ENCODE peak calls at places on chromosome 14, in seven cellular contexts. H, F, I, X, J, Z and O are unnamed samples.

GRCh38 chr14:71362920-71363584 is 455.8 kb downstream of the PCNX1 start:
- DNase-seq in H (no peak), F (no peak), I (no peak), X (peak), J (no peak), Z (no peak), O (no peak)

GRCh38 chr14:50944647-50945413 is 547 bp upstream of the PYGL start:
- DNase-seq in H (peak), F (no peak), I (peak), X (peak), J (no peak), Z (peak), O (no peak)

GRCh38 chr14:101456246-101457159 is 104.8 kb upstream of the DIO3 start:
- DNase-seq in H (no peak), F (peak), I (no peak), X (no peak), J (no peak), Z (no peak), O (no peak)

GRCh38 chr14:102421366-102422057 is 58.8 kb downstream of the TECPR2 start:
- DNase-seq in H (no peak), F (peak), I (no peak), X (no peak), J (no peak), Z (no peak), O (no peak)

GRCh38 chr14:41289025-41289424 is 317.7 kb upstream of the LRFN5 start:
- DNase-seq in H (no peak), F (peak), I (no peak), X (no peak), J (no peak), Z (no peak), O (no peak)

GRCh38 chr14:67636361-67636919 is 16.7 kb downstream of the ARG2 start:
- DNase-seq in H (no peak), F (no peak), I (no peak), X (peak), J (no peak), Z (no peak), O (no peak)

GRCh38 chr14:83826838-83827237 is 1703.1 kb upstream of the FLRT2 start:
- DNase-seq in H (no peak), F (no peak), I (no peak), X (peak), J (no peak), Z (no peak), O (peak)

GRCh38 chr14:82879949-82880535 is 1346.4 kb upstream of the SEL1L start:
- DNase-seq in H (no peak), F (no peak), I (no peak), X (no peak), J (no peak), Z (no peak), O (no peak)

GRCh38 chr14:75523771-75524171 is 1.5 kb downstream of the BATF start:
- DNase-seq in H (no peak), F (no peak), I (no peak), X (no peak), J (no peak), Z (no peak), O (no peak)

GRCh38 chr14:77271113-77271710 is at the start of gene NGB:
- DNase-seq in H (no peak), F (no peak), I (no peak), X (no peak), J (no peak), Z (no peak), O (no peak)

GRCh38 chr14:61475316-61475715 is 153.9 kb downstream of the PRKCH start:
- DNase-seq in H (peak), F (no peak), I (no peak), X (peak), J (no peak), Z (peak), O (peak)

GRCh38 chr14:54652188-54652889 is 85.4 kb downstream of the SAMD4A start:
- DNase-seq in H (peak), F (peak), I (peak), X (peak), J (peak), Z (peak), O (peak)

GRCh38 chr14:101060171-101060601 is 156.7 kb upstream of the RTL1 start:
- DNase-seq in H (no peak), F (no peak), I (no peak), X (no peak), J (no peak), Z (no peak), O (no peak)

GRCh38 chr14:77217551-77217950 is 36.0 kb downstream of the TMEM63C start:
- DNase-seq in H (no peak), F (no peak), I (no peak), X (no peak), J (no peak), Z (no peak), O (no peak)

GRCh38 chr14:87305345-87305744 is 687.6 kb downstream of the GALC start:
- DNase-seq in H (no peak), F (no peak), I (no peak), X (no peak), J (no peak), Z (no peak), O (no peak)

GRCh38 chr14:69535230-69535848 is 39.3 kb downstream of the CCDC177 start:
- DNase-seq in H (peak), F (peak), I (no peak), X (peak), J (no peak), Z (peak), O (peak)

GRCh38 chr14:39432619-39433451 is 602 bp upstream of the FBXO33 start:
- DNase-seq in H (peak), F (peak), I (peak), X (peak), J (peak), Z (peak), O (peak)

GRCh38 chr14:100653409-100653808 is 66.2 kb upstream of the BEGAIN start:
- DNase-seq in H (no peak), F (peak), I (no peak), X (no peak), J (no peak), Z (no peak), O (no peak)

GRCh38 chr14:68695871-68696665 is 96.8 kb downstream of the ZFP36L1 start:
- DNase-seq in H (no peak), F (no peak), I (peak), X (no peak), J (no peak), Z (no peak), O (no peak)

GRCh38 chr14:28515571-28515970 is 251.0 kb upstream of the FOXG1 start:
- DNase-seq in H (no peak), F (no peak), I (no peak), X (peak), J (no peak), Z (no peak), O (no peak)

GRCh38 chr14:103104654-103105511 is 10.4 kb downstream of the EXOC3L4 start:
- DNase-seq in H (no peak), F (peak), I (no peak), X (peak), J (no peak), Z (no peak), O (no peak)

GRCh38 chr14:59087240-59087639 is 101.2 kb upstream of the DAAM1 start:
- DNase-seq in H (no peak), F (no peak), I (no peak), X (no peak), J (no peak), Z (no peak), O (no peak)

GRCh38 chr14:51321036-51321435 is 81.0 kb downstream of the TMX1 start:
- DNase-seq in H (no peak), F (no peak), I (no peak), X (no peak), J (no peak), Z (no peak), O (no peak)

GRCh38 chr14:101719708-101720107 is 41.8 kb upstream of the PPP2R5C start:
- DNase-seq in H (peak), F (peak), I (peak), X (no peak), J (no peak), Z (no peak), O (no peak)

GRCh38 chr14:70685480-70686197 is 43.9 kb downstream of the TTC9 start:
- DNase-seq in H (no peak), F (peak), I (no peak), X (peak), J (no peak), Z (no peak), O (no peak)

GRCh38 chr14:104731249-104731924 is 7.4 kb downstream of the ADSS1 start:
- DNase-seq in H (peak), F (peak), I (no peak), X (no peak), J (no peak), Z (no peak), O (peak)
- TF ChIP-seq CTCF in H (peak), F (peak), I (no peak), X (peak), J (peak), Z (no peak), O (peak)

GRCh38 chr14:23433457-23433856 is 2.0 kb downstream of the MYH7 start:
- DNase-seq in H (no peak), F (peak), I (peak), X (no peak), J (no peak), Z (no peak), O (no peak)
- TF ChIP-seq CTCF in H (no peak), F (peak), I (no peak), X (no peak), J (no peak), Z (no peak), O (no peak)

DNA sequence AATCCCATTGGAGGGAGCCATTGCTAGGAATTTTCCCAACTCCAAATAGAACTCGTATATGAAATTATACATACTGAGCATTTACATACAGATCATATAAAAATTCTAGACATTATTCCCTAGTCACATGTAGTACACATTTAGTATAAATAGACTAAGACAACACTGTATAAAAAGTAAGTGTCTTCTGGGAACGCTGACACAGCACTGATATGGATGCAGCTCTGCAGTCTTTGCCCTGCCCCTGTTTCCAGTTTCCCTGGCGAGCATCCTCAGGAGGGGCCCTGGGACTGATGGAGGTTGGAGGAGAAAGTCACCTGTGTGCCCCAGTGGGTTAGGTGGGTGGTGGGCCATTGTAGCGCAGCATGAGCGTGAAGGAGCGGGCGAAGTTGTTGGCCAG is 97.8 kb upstream of the CLMN start:
- DNase-seq in H (no peak), F (no peak), I (no peak), X (no peak), J (no peak), Z (no peak), O (no peak)
- TF ChIP-seq CTCF in H (no peak), F (peak), I (no peak), X (peak), J (no peak), Z (no peak), O (no peak)

GRCh38 chr14:106276326-106277267 is 750.2 kb downstream of the TMEM121 start:
- DNase-seq in H (no peak), F (no peak), I (no peak), X (no peak), J (no peak), Z (no peak), O (no peak)

DNA sequence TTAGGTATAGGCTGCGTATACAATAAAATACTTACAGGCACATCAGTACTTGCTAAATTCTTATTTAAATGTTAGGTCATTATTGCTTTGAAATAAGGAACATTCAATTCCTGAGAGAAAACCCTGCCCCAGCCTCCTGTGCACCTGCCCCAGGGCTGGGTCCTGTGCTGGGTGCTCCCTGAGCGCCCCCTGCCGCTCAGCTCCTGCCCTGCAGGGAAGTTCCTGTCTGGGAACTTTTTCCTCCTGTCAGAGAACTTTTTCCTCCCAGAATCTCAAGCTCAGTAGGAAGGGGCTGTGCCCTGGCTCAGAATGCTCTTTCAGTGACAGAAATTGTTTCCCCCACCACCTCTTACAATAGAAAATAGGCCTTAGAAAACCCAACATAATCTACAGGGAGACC is 751.1 kb downstream of the TMEM121 start:
- DNase-seq in H (peak), F (no peak), I (no peak), X (no peak), J (no peak), Z (no peak), O (no peak)
- TF ChIP-seq CTCF in H (peak), F (no peak), I (no peak), X (peak), J (no peak), Z (no peak), O (peak)

GRCh38 chr14:88553886-88554457 is 835 bp downstream of the PTPN21 start:
- DNase-seq in H (no peak), F (no peak), I (no peak), X (peak), J (no peak), Z (no peak), O (no peak)

GRCh38 chr14:88550078-88550477 is 4.7 kb downstream of the PTPN21 start:
- DNase-seq in H (no peak), F (no peak), I (no peak), X (no peak), J (no peak), Z (no peak), O (no peak)

GRCh38 chr14:88552859-88553258 is 1.9 kb downstream of the PTPN21 start:
- DNase-seq in H (peak), F (no peak), I (no peak), X (no peak), J (no peak), Z (no peak), O (no peak)

GRCh38 chr14:88551936-88552565 is 2.8 kb downstream of the PTPN21 start:
- DNase-seq in H (no peak), F (peak), I (no peak), X (peak), J (no peak), Z (no peak), O (no peak)

GRCh38 chr14:88551094-88551870 is 3.5 kb downstream of the PTPN21 start:
- DNase-seq in H (no peak), F (peak), I (peak), X (peak), J (no peak), Z (peak), O (peak)
- TF ChIP-seq CTCF in H (no peak), F (peak), I (no peak), X (peak), J (peak), Z (no peak), O (peak)

DNA sequence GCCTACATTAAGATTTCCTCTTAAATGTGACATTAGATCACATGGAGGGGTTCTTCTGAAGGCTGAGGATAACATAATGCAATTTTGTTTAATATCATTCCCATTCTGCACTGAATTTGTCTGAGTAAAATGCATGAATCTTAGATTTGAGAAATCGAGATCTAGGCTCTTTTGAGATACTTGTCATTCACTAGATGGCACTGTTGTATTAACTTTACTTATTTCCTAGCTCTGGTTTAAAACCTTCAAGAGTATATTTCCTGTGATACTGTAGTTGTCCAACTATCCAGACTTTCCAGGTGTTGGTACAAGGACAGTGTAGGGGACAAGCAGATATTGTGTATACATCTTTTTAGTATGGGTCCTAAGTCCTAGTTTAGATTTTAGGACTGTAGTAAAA is 91.7 kb upstream of the SEL1L start:
- DNase-seq in H (peak), F (no peak), I (no peak), X (no peak), J (peak), Z (peak), O (peak)
- TF ChIP-seq CTCF in H (peak), F (peak), I (peak), X (no peak), J (peak), Z (peak), O (peak)

GRCh38 chr14:72514660-72515025 is 379.3 kb downstream of the DPF3 start:
- DNase-seq in H (no peak), F (no peak), I (no peak), X (no peak), J (no peak), Z (no peak), O (no peak)

GRCh38 chr14:72516936-72517408 is 376.9 kb downstream of the DPF3 start:
- DNase-seq in H (peak), F (peak), I (no peak), X (peak), J (peak), Z (peak), O (peak)

GRCh38 chr14:72513994-72514659 is 379.8 kb downstream of the DPF3 start:
- DNase-seq in H (peak), F (peak), I (no peak), X (peak), J (peak), Z (peak), O (peak)

GRCh38 chr14:72517736-72518135 is 376.2 kb downstream of the DPF3 start:
- DNase-seq in H (no peak), F (no peak), I (no peak), X (no peak), J (no peak), Z (no peak), O (no peak)

DNA sequence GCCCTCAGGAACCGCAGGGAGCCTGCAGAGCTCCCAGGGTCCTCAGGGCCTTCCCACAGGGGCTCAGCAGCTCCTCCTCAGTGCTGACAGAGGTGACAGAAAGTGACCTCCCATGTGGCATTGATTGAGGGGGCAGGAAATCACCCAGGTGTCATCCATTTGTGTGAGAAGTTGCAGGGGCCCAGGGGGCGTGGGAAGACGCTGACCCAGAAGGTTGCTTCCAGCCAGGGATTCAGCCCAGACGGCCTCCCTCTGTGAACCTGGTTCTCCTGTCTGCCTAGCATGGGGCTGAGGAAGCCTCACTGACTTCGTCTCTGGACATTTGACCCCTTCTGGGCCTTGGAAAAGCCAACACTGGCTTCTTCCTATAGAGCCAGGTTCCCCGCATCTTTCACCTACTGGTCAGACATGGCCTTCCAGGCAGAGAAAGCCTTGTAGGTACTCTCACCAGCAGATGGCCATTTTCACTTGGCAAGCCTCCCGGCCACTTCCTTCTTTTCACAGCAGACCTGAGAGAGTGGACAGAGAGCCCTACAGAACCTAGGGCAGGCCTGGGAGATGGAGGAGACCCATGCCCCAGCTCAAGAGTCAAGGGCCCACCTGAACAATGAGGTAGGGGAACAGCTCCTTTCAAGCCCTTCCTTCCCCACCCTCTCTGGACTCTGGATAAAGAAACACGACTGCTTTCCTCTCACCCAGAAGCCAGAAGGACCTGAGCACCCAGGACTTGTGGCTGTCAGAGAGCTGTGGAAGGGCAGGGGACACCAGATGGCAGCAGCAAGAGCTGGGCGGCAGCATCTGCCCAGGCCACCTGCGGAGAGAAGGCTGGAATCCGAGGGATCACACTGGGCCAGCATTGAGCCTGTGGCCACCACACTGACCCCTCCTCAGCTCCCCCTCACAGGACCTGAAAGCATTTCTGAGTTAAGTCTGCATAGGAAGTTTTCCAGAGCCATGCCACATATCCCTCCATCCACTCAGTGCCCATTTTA is 377.8 kb downstream of the DPF3 start:
- DNase-seq in H (no peak), F (no peak), I (no peak), X (peak), J (no peak), Z (no peak), O (peak)
- TF ChIP-seq CTCF in H (no peak), F (no peak), I (no peak), X (peak), J (no peak), Z (no peak), O (peak)